ENCODE peak calls at places on chromosomes 6 and 20, in seven cellular contexts. Y is CD8-positive, alpha-beta T cell; G is astrocyte; W is neural progenitor cell; Z is GM23338; B is dorsolateral prefrontal cortex; C is left ventricle myocardium inferior. V is an unnamed sample.

GRCh38 chr20:58651823-58652605 is 931 bp downstream of the STX16 start:
- DNase-seq in Z (peak), C (peak), Y (peak), W (peak), G (peak), B (no peak), V (peak)

GRCh38 chr6:12884983-12885382 is 168.4 kb downstream of the PHACTR1 start:
- DNase-seq in Y (no peak), B (no peak), G (no peak), C (no peak), Z (no peak), W (no peak), V (no peak)

GRCh38 chr20:47781631-47782030 is 3.6 kb downstream of the SULF2 start:
- DNase-seq in Z (no peak), B (no peak), W (no peak), G (no peak), C (no peak), Y (no peak), V (no peak)

GRCh38 chr20:38278763-38279162 is 18.2 kb upstream of the KIAA1755 start:
- DNase-seq in G (no peak), W (no peak), B (no peak), C (no peak), Y (no peak), Z (no peak), V (no peak)

GRCh38 chr20:4108495-4109306 is 93.3 kb upstream of the RNF24 start:
- DNase-seq in C (peak), G (peak), Z (peak), Y (peak), W (peak), B (peak), V (no peak)

GRCh38 chr6:56536536-56536935 is 106.2 kb downstream of the DST start:
- DNase-seq in C (no peak), B (no peak), W (no peak), Z (no peak), Y (no peak), G (peak), V (no peak)

GRCh38 chr20:60381643-60382400 is 423.6 kb downstream of the CDH26 start:
- DNase-seq in Z (no peak), W (no peak), G (no peak), Y (no peak), C (no peak), B (no peak), V (no peak)

GRCh38 chr6:35730745-35731413 is 6.0 kb upstream of the ARMC12 start:
- DNase-seq in Z (no peak), C (no peak), B (peak), Y (no peak), G (no peak), W (no peak), V (no peak)

GRCh38 chr20:56348306-56348695 is 10.5 kb upstream of the FAM210B start:
- DNase-seq in B (no peak), G (no peak), W (no peak), Z (no peak), Y (no peak), C (no peak), V (no peak)

GRCh38 chr20:61809006-61809770 is 256.5 kb downstream of the TAF4 start:
- DNase-seq in B (no peak), Z (no peak), G (no peak), C (no peak), W (no peak), Y (no peak), V (peak)

GRCh38 chr6:39419607-39420006 is 97.1 kb upstream of the KCNK16 start:
- DNase-seq in G (no peak), Z (no peak), Y (no peak), W (no peak), C (no peak), B (no peak), V (no peak)

GRCh38 chr6:106473807-106474206 is 113.3 kb downstream of the CRYBG1 start:
- DNase-seq in B (no peak), Y (no peak), G (peak), Z (no peak), W (no peak), C (no peak), V (no peak)

GRCh38 chr6:24824142-24824755 is 25.5 kb upstream of the ARMH2 start:
- DNase-seq in Z (no peak), Y (no peak), W (no peak), B (no peak), G (no peak), C (no peak), V (no peak)

GRCh38 chr6:26157150-26157837 is 70.1 kb downstream of the HFE start:
- DNase-seq in B (peak), Y (peak), Z (peak), W (peak), C (peak), G (no peak), V (peak)

GRCh38 chr6:6916598-6916997 is 191.2 kb upstream of the RREB1 start:
- DNase-seq in C (no peak), W (no peak), B (no peak), Y (no peak), G (no peak), Z (no peak), V (no peak)

GRCh38 chr20:4813839-4814695 is 92.4 kb downstream of the PRND start:
- DNase-seq in Y (peak), C (no peak), W (no peak), Z (peak), G (no peak), B (no peak), V (no peak)

GRCh38 chr6:87658516-87658915 is 43.5 kb downstream of the AKIRIN2 start:
- DNase-seq in Z (no peak), Y (no peak), W (no peak), G (peak), C (no peak), B (no peak), V (no peak)

GRCh38 chr6:125112934-125113333 is 40.6 kb upstream of the TPD52L1 start:
- DNase-seq in Z (no peak), G (no peak), W (no peak), C (no peak), B (no peak), Y (no peak), V (no peak)

GRCh38 chr6:113645576-113645970 is 211.6 kb upstream of the MARCKS start:
- DNase-seq in B (no peak), G (peak), Y (no peak), W (no peak), Z (no peak), C (no peak), V (no peak)

GRCh38 chr20:38063911-38064310 is 30.4 kb downstream of the RPRD1B start:
- DNase-seq in G (no peak), B (no peak), W (no peak), Y (no peak), Z (no peak), C (no peak), V (no peak)

GRCh38 chr6:57190140-57190539 is 18.0 kb downstream of the BAG2 start:
- DNase-seq in Z (no peak), W (no peak), B (no peak), C (no peak), G (no peak), Y (no peak), V (no peak)

GRCh38 chr6:137805622-137806021 is 61.4 kb upstream of the TNFAIP3 start:
- DNase-seq in B (no peak), Y (no peak), Z (no peak), G (no peak), C (no peak), W (no peak), V (no peak)

GRCh38 chr20:11917663-11918062 is at the start of gene BTBD3:
- DNase-seq in Y (no peak), G (peak), W (peak), C (peak), Z (no peak), B (peak), V (peak)

GRCh38 chr6:75210885-75211739 is 5.3 kb upstream of the COL12A1 start:
- DNase-seq in Y (peak), W (peak), Z (peak), C (no peak), G (peak), B (peak), V (no peak)

GRCh38 chr20:32524871-32525501 is 60.1 kb downstream of the NOL4L start:
- DNase-seq in C (peak), W (no peak), B (peak), G (no peak), Z (no peak), Y (no peak), V (peak)

GRCh38 chr6:108407952-108408351 is 113.1 kb downstream of the AFG1L start:
- DNase-seq in Z (no peak), W (no peak), B (no peak), Y (no peak), G (no peak), C (no peak), V (no peak)

GRCh38 chr20:56580226-56580625 is 47.2 kb downstream of the FAM209B start:
- DNase-seq in Z (no peak), Y (no peak), B (no peak), G (no peak), W (no peak), C (no peak), V (no peak)

GRCh38 chr6:137589067-137589848 is 95.1 kb upstream of the OLIG3 start:
- DNase-seq in C (no peak), G (peak), Y (peak), B (no peak), Z (peak), W (peak), V (no peak)

GRCh38 chr6:137995371-137995770 is 111.8 kb downstream of the PERP start:
- DNase-seq in C (no peak), G (no peak), W (no peak), Y (no peak), Z (no peak), B (no peak), V (no peak)

GRCh38 chr6:12233693-12234551 is 56.2 kb upstream of the EDN1 start:
- DNase-seq in C (no peak), W (peak), G (peak), Y (peak), Z (peak), B (peak), V (no peak)

GRCh38 chr6:8108031-8108660 is 5.8 kb upstream of the EEF1E1 start:
- DNase-seq in Z (no peak), C (no peak), Y (no peak), G (peak), W (no peak), B (no peak), V (no peak)

GRCh38 chr6:136968831-136969230 is 46.7 kb downstream of the SLC35D3 start:
- DNase-seq in W (no peak), C (peak), G (no peak), Z (no peak), Y (no peak), B (no peak), V (no peak)

GRCh38 chr6:56958481-56958880 is 3.6 kb downstream of the BEND6 start:
- DNase-seq in G (peak), W (no peak), Y (no peak), Z (no peak), C (no peak), B (no peak), V (no peak)

GRCh38 chr6:117491916-117492315 is 9.4 kb downstream of the DCBLD1 start:
- DNase-seq in Y (no peak), B (no peak), W (no peak), Z (no peak), C (no peak), G (peak), V (no peak)

DNA sequence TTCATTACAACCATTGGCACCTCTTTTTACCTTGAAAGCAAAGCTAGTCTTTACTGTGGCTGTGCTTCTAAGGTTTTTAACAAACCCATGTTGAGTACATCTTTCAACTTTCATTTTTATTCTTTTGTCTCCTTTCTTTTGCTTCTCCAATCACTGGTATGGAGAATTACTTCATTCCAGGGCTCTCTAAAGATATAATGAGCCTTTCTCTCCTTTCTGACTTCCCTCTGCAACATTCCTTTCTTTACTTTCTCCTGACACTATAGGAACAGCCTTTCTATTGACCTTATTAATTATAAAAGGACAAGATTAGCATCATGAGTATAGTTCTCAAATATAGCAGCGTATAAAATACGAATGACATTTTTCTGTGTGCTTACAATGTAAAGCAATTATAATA is 23.1 kb upstream of the KIAA0408 start:
- DNase-seq in W (no peak), B (no peak), Y (no peak), C (no peak), Z (peak), G (no peak), V (no peak)
- H3K27ac ChIP-seq in W (peak), B (no peak), Y (no peak), C (no peak), Z (peak), G (peak), V (no peak)

DNA sequence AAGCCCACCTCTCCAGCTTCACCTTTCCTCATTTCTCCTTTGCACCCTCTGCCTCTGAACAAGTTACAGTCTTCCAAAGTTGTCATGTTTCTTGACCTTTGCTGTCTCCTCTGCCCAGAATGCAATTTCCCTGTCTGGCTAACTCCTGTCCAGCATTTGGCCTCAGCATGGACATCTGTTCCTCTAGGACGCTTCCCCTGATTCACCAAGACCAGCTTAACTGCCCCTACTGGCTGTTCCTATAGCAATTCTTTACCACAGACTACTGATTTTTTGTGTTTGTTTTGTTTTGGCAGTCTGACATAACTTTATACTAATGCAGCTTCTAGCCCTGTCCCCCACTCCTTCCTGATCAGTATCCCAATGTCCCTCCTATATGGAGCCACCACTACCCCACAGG is 13.4 kb downstream of the GNL1 start:
- DNase-seq in G (no peak), Z (peak), W (no peak), C (no peak), B (no peak), Y (no peak), V (no peak)
- H3K27ac ChIP-seq in G (no peak), Z (no peak), W (no peak), C (peak), B (no peak), Y (peak), V (peak)

GRCh38 chr6:143536461-143536865 is 24.9 kb upstream of the FUCA2 start:
- DNase-seq in C (peak), G (peak), Y (peak), Z (peak), B (peak), W (no peak), V (peak)
- H3K27ac ChIP-seq in C (peak), G (no peak), Y (no peak), Z (no peak), B (no peak), W (no peak), V (peak)

DNA sequence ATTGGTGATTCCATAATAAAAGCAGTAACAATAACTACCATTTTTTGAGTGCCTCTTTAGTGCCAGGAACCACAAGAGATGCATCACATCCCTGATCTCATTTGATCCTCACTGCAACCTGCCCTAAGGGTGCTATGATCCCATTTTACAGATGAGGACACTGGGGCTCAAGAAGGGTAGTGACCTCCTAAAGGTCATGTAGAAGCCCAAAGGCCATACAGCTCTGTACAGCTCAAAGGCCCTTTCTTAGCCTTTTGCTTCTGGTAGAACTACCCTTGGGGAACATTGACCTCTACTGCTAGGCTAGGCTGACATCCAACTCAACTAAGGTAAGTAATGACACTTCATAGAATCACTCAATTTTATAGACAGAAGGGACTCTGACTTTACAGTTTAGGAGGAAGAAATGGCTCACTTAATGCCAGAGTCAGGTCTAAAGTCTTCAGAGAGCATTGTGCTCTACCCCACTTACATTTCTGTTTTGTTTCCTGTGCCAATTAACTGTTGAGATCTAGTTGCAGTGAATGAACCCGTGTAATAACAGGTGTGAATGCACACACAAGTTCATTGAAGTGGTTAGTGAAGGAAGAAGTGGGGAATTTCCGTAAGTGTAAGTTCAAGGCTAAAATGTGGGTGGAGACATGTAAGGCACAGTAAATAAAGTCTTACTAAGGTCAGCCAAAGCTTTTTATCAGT is 10.7 kb downstream of the SLC9A8 start:
- DNase-seq in C (no peak), B (no peak), Y (no peak), W (no peak), G (no peak), Z (no peak), V (no peak)
- H3K27ac ChIP-seq in C (no peak), B (no peak), Y (peak), W (no peak), G (no peak), Z (no peak), V (peak)

GRCh38 chr6:44404022-44404714 is 16.7 kb downstream of the CDC5L start:
- DNase-seq in G (no peak), W (no peak), C (no peak), B (no peak), Z (no peak), Y (no peak), V (no peak)

GRCh38 chr6:44397424-44398169 is 10.1 kb downstream of the CDC5L start:
- DNase-seq in G (no peak), C (no peak), Y (no peak), Z (no peak), B (no peak), W (peak), V (no peak)

GRCh38 chr6:44401138-44401537 is 13.6 kb downstream of the CDC5L start:
- DNase-seq in G (no peak), Z (no peak), C (no peak), B (no peak), Y (no peak), W (no peak), V (no peak)

GRCh38 chr6:44399991-44400390 is 12.5 kb downstream of the CDC5L start:
- DNase-seq in G (no peak), B (no peak), Y (no peak), W (no peak), C (no peak), Z (no peak), V (no peak)

GRCh38 chr6:44400572-44400971 is 13.1 kb downstream of the CDC5L start:
- DNase-seq in C (no peak), Z (no peak), G (no peak), W (no peak), B (no peak), Y (no peak), V (no peak)
- H3K27ac ChIP-seq in C (peak), Z (no peak), G (no peak), W (no peak), B (no peak), Y (no peak), V (no peak)